ENCODE peak calls at places on chromosomes 1 and 21, in eight cellular contexts. R is A673, V is psoas muscle, H is prostate gland, G is DND-41, B is mucosa of descending colon, A is A549, K is sigmoid colon. D is an unnamed sample. For H3K4me1, the result is how much of the 10 kb centered on the place peaks cover.

GRCh38 chr1:219027161-219027673 is 146.5 kb upstream of the LYPLAL1 start:
- DNase-seq in R (no peak), A (no peak), K (no peak), H (no peak), B (no peak), G (no peak), V (no peak), D (no peak)

GRCh38 chr1:43445618-43446387 is 7.9 kb downstream of the HYI start:
- DNase-seq in R (no peak), K (no peak), G (no peak), V (no peak), H (no peak), A (no peak), B (no peak), D (no peak)

GRCh38 chr1:86197206-86197855 is 40.8 kb upstream of the COL24A1 start:
- DNase-seq in K (no peak), G (no peak), A (no peak), B (no peak), V (no peak), R (no peak), H (no peak), D (no peak)

GRCh38 chr1:87897486-87897885 is 568.8 kb downstream of the LMO4 start:
- DNase-seq in G (no peak), A (no peak), K (no peak), V (no peak), B (no peak), H (no peak), R (no peak), D (no peak)

GRCh38 chr1:29122662-29122986 is 1.1 kb downstream of the TMEM200B start:
- DNase-seq in K (peak), V (peak), G (no peak), B (peak), A (no peak), R (no peak), H (no peak), D (no peak)

GRCh38 chr1:9842073-9842711 is 18.4 kb upstream of the CLSTN1 start:
- DNase-seq in R (peak), V (no peak), K (no peak), G (no peak), A (no peak), B (peak), H (no peak), D (no peak)

GRCh38 chr1:231340328-231341013 is 2.4 kb downstream of the SPRTN start:
- DNase-seq in V (no peak), A (no peak), K (no peak), R (no peak), G (no peak), B (no peak), H (no peak), D (no peak)

GRCh38 chr1:226973371-226973897 is 33.3 kb downstream of the COQ8A start:
- DNase-seq in R (no peak), G (no peak), K (peak), A (no peak), V (peak), H (no peak), B (no peak), D (no peak)

GRCh38 chr21:32705139-32705538 is 22.7 kb downstream of the SYNJ1 start:
- DNase-seq in H (no peak), B (no peak), R (no peak), K (no peak), A (no peak), G (no peak), V (no peak), D (no peak)

GRCh38 chr21:28959367-28960099 is 33.1 kb downstream of the LTN1 start:
- DNase-seq in R (peak), B (no peak), G (no peak), H (no peak), A (peak), V (no peak), K (no peak), D (no peak)

GRCh38 chr1:234833118-234833517 is 223.1 kb upstream of the IRF2BP2 start:
- DNase-seq in K (no peak), R (no peak), H (no peak), A (no peak), G (no peak), B (no peak), V (no peak), D (no peak)

GRCh38 chr1:204442376-204443259 is 31.0 kb upstream of the PPP1R15B start:
- DNase-seq in R (no peak), H (no peak), B (no peak), V (no peak), A (no peak), K (no peak), G (no peak), D (no peak)

GRCh38 chr21:32826317-32827167 is 55.0 kb upstream of the PAXBP1 start:
- DNase-seq in V (no peak), B (no peak), H (peak), R (peak), A (peak), G (peak), K (no peak), D (peak)

GRCh38 chr1:212967767-212968166 is 17.4 kb downstream of the VASH2 start:
- DNase-seq in R (peak), A (peak), V (no peak), B (no peak), K (peak), H (no peak), G (no peak), D (no peak)

GRCh38 chr1:230922620-230923019 is 54.3 kb upstream of the C1orf198 start:
- DNase-seq in B (no peak), V (no peak), A (no peak), K (no peak), R (no peak), H (no peak), G (no peak), D (no peak)

GRCh38 chr1:3217887-3218679 is 149.1 kb downstream of the PRDM16 start:
- DNase-seq in K (no peak), B (no peak), H (no peak), G (no peak), V (no peak), A (no peak), R (no peak), D (no peak)

GRCh38 chr1:27402349-27402754 is 9.9 kb downstream of the GPR3 start:
- DNase-seq in G (no peak), K (peak), H (peak), A (no peak), R (peak), B (peak), V (peak), D (peak)

GRCh38 chr1:35243681-35244080 is 24.8 kb upstream of the ZMYM4 start:
- DNase-seq in G (no peak), R (no peak), B (no peak), V (no peak), A (no peak), H (no peak), K (no peak), D (no peak)

GRCh38 chr1:46802081-46802480 is 3.2 kb downstream of the CYP4B1 start:
- DNase-seq in B (no peak), K (no peak), R (no peak), V (no peak), G (no peak), H (no peak), A (no peak), D (no peak)

GRCh38 chr1:228141082-228141870 is 1.2 kb downstream of the GUK1 start:
- DNase-seq in A (no peak), G (peak), K (peak), B (peak), H (no peak), R (peak), V (peak), D (no peak)

GRCh38 chr1:221473392-221473791 is 268.5 kb downstream of the DUSP10 start:
- DNase-seq in H (no peak), R (no peak), B (no peak), G (no peak), V (no peak), A (no peak), K (no peak), D (no peak)

DNA sequence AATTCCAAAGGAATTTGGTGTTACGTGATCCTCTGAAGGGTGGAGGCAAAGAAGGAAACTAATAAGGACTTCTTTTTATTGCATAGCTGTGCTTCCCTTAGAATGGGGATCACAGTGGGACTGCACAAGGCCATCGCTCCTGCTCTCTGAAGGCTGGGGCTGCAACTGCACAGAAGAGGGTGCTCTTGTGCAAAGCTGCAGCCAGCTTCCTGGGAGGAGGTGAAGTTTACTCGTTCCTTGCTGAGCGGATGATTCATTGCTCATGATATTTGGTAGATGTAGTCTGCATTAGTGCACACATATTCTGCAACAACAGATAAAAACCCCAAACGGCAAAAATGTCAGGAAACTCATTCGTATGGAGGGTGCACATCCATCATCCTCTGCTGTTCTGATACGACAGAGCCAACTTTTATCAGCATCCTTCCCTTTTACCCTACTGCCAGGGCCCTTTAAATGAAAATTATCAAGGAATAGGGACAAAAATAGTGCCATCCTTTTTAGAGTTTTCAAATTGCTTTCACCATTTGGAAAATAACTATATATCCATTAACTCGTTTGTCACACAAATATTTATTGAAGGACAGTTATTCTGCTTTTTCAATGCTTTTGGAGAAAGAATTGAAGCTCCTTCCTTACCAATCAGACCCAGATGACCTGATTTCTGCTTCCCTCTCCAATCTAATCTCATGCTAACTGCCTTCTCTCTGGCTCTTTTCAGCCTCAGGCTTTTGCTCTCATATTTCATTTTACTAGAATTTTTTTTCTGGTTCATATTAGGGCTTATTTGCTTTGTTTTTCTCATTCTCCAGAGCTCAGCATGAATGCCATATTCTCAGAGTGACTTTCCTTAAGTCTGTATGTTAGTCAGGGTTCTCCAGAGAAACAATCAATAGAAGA is 263.6 kb downstream of the DUSP10 start:
- DNase-seq in K (peak), R (peak), G (peak), V (peak), H (peak), B (no peak), A (peak), D (peak)
- H3K4me1 ChIP-seq in K (under half), R (under half), G (under half), V (under half), H (under half), B (under half), A (under half), D (under half)

GRCh38 chr1:176102700-176103244 is 104.3 kb downstream of the COP1 start:
- DNase-seq in H (no peak), G (no peak), K (no peak), A (no peak), B (no peak), V (no peak), R (no peak), D (no peak)

GRCh38 chr1:176096015-176096414 is 111.1 kb downstream of the COP1 start:
- DNase-seq in B (no peak), G (no peak), A (no peak), H (no peak), V (no peak), R (no peak), K (no peak), D (no peak)

GRCh38 chr1:176102243-176102642 is 104.8 kb downstream of the COP1 start:
- DNase-seq in V (no peak), B (no peak), H (no peak), K (no peak), G (no peak), A (no peak), R (no peak), D (no peak)

DNA sequence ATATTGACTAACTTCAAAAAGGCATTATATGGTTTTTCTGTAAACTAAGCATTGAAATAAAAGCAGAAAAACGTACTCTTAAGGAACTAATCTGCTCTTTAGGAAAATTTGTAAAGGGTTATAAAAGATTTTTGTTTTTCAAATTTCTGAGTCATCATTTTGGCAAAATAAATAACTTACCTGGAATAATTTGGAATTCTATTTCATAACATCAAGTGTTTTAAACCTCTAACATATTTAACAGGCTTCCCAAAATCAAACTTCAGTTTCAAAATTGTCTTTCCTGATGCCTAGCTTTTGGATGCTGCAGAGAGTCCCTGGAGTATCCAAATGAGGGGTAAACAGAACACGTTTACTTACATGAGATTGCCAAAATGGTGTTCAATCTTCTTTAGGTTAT is 108.5 kb downstream of the COP1 start:
- DNase-seq in G (no peak), K (no peak), H (no peak), B (no peak), A (no peak), R (no peak), V (no peak), D (no peak)
- H3K4me3 ChIP-seq in G (no peak), K (no peak), H (no peak), B (no peak), A (no peak), R (no peak), V (no peak), D (no peak)

GRCh38 chr1:244435562-244436205 is 16.0 kb downstream of the ADSS2 start:
- DNase-seq in H (no peak), R (no peak), B (no peak), V (no peak), G (no peak), A (no peak), K (no peak), D (no peak)
- TF ChIP-seq CTCF in H (no peak), R (no peak), B (no peak), V (no peak), G (no peak), A (no peak), K (no peak), D (no peak)

GRCh38 chr1:79714664-79715063 is 708.1 kb upstream of the ADGRL4 start:
- DNase-seq in B (no peak), R (no peak), A (no peak), H (no peak), K (no peak), V (no peak), G (no peak), D (no peak)

GRCh38 chr1:79711001-79711431 is 704.5 kb upstream of the ADGRL4 start:
- DNase-seq in V (no peak), A (no peak), K (no peak), R (no peak), H (no peak), B (no peak), G (no peak), D (no peak)

GRCh38 chr1:79716481-79716880 is 710.0 kb upstream of the ADGRL4 start:
- DNase-seq in K (no peak), R (no peak), A (no peak), V (no peak), B (no peak), H (no peak), G (no peak), D (no peak)
- H3K4me1 ChIP-seq in K (under half), R (under half), A (under half), V (under half), B (under half), H (under half), G (under half), D (under half)

GRCh38 chr21:16425297-16425696 is 695.5 kb downstream of the USP25 start:
- DNase-seq in V (no peak), B (no peak), G (no peak), R (no peak), H (no peak), A (no peak), K (no peak), D (no peak)

GRCh38 chr21:16422702-16423101 is 692.9 kb downstream of the USP25 start:
- DNase-seq in H (no peak), B (no peak), A (no peak), V (no peak), G (no peak), K (no peak), R (no peak), D (no peak)

GRCh38 chr21:16423921-16424320 is 694.1 kb downstream of the USP25 start:
- DNase-seq in A (no peak), H (no peak), B (no peak), G (no peak), R (no peak), K (no peak), V (no peak), D (no peak)

GRCh38 chr21:16426936-16427335 is 697.2 kb downstream of the USP25 start:
- DNase-seq in G (no peak), A (no peak), R (no peak), K (no peak), H (no peak), B (no peak), V (no peak), D (no peak)

DNA sequence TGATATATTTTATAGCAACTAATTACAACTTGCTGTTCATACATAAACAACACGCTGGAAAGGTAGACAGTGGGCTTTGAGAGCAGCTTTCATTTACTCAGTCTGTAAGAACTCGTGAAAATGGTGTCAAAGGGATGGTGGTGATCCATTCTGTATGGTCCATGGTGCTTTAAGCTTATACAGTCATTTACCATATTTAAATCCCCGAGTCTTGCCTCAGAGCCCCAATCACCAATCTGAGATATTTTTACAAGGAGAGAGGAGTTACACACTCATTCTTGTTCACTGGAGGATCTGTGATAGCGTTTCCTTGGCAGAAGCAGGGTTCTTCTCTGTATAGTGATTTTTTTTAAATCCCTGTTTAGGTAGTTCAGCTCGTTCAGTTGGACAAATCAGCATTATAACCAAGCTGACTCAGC is 694.6 kb downstream of the USP25 start:
- DNase-seq in R (no peak), K (no peak), V (no peak), H (no peak), B (no peak), G (no peak), A (no peak), D (no peak)
- H3K4me3 ChIP-seq in R (no peak), K (peak), V (peak), H (peak), B (no peak), G (no peak), A (no peak), D (no peak)

GRCh38 chr1:180365039-180365438 is 135.0 kb downstream of the LHX4 start:
- DNase-seq in B (no peak), H (no peak), V (no peak), R (peak), K (no peak), G (no peak), A (no peak), D (no peak)
- TF ChIP-seq CTCF in B (no peak), H (no peak), V (peak), R (peak), K (no peak), G (peak), A (peak), D (no peak)

GRCh38 chr1:1246601-1247340 is at the start of gene C1QTNF12:
- DNase-seq in B (no peak), A (no peak), K (no peak), G (no peak), H (no peak), R (no peak), V (peak), D (no peak)
- H3K4me1 ChIP-seq in B (under half), A (under half), K (under half), G (under half), H (under half), R (under half), V (under half), D (under half)

DNA sequence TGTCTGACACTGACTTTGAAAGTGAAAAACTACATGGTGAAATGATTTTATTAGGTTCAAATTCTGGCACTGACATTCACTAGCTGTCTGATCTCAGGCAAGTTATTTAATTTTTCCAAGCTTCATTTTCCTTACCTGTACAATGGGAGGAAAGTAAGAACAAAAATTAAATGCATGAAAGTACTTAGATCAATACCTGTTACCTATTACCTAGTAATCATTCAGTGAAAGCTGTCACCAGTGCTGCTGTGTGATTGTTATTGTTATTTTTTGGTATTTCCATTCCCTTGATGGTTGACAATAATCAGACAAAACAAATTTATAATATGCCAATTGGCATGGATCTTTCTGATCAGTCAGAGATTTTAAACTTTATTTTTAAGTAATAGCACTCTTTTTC is 1.6 kb downstream of the C8A start:
- DNase-seq in A (no peak), K (no peak), V (no peak), R (no peak), B (no peak), G (no peak), H (no peak), D (no peak)
- H3K4me3 ChIP-seq in A (no peak), K (no peak), V (no peak), R (no peak), B (no peak), G (no peak), H (no peak), D (no peak)